ENCODE peak calls at places on chromosomes 1 and 21, in seven cellular contexts. P is GM12865, I is fibroblast of pulmonary artery, B is lung, E is heart left ventricle, J is uterus, C is progenitor cell of endocrine pancreas. Q is an unnamed sample.

GRCh38 chr1:5509664-5510452 is 482.4 kb downstream of the NPHP4 start:
- DNase-seq in P (peak; percentile 52), I (peak; percentile 43), B (peak; percentile 57), E (peak; percentile 38), J (no peak), C (peak; percentile 82), Q (peak; percentile 87)

GRCh38 chr1:168893359-168893791 is 164.4 kb upstream of the DPT start:
- DNase-seq in P (no peak), I (peak; percentile 32), B (no peak), E (peak; percentile 38), J (peak; percentile 68), C (no peak), Q (no peak)

GRCh38 chr1:201014816-201015200 is 8.7 kb downstream of the KIF21B start:
- DNase-seq in P (no peak), I (no peak), B (no peak), E (no peak), J (no peak), C (no peak), Q (peak; percentile 68)

GRCh38 chr1:27526569-27527222 is 36.7 kb upstream of the WASF2 start:
- DNase-seq in P (no peak), I (no peak), B (no peak), E (no peak), J (no peak), C (no peak), Q (peak; percentile 73)

GRCh38 chr21:46021398-46021797 is 39.8 kb downstream of the COL6A1 start:
- DNase-seq in P (no peak), I (no peak), B (peak; percentile 28), E (no peak), J (no peak), C (no peak), Q (no peak)

GRCh38 chr1:109466440-109467300 is at the start of gene SYPL2:
- DNase-seq in P (no peak), I (no peak), B (no peak), E (peak; percentile 83), J (peak; percentile 71), C (peak; percentile 48), Q (peak; percentile 59)

GRCh38 chr1:31831397-31832378 is 15.9 kb upstream of the SPOCD1 start:
- DNase-seq in P (no peak), I (no peak), B (no peak), E (no peak), J (no peak), C (no peak), Q (no peak)

GRCh38 chr21:35476616-35477395 is 427.7 kb upstream of the RUNX1 start:
- DNase-seq in P (no peak), I (peak; percentile 69), B (no peak), E (no peak), J (no peak), C (no peak), Q (no peak)

GRCh38 chr1:232524056-232524455 is 105.9 kb downstream of the SIPA1L2 start:
- DNase-seq in P (no peak), I (peak; percentile 54), B (no peak), E (no peak), J (no peak), C (no peak), Q (no peak)

GRCh38 chr1:206839006-206839560 is 26.3 kb upstream of the IL20 start:
- DNase-seq in P (no peak), I (no peak), B (no peak), E (no peak), J (no peak), C (no peak), Q (no peak)

GRCh38 chr1:7223334-7224080 is 438.3 kb downstream of the CAMTA1 start:
- DNase-seq in P (no peak), I (peak; percentile 6), B (no peak), E (no peak), J (no peak), C (no peak), Q (no peak)

GRCh38 chr1:68808351-68808750 is 311.5 kb upstream of the DEPDC1 start:
- DNase-seq in P (no peak), I (no peak), B (no peak), E (no peak), J (no peak), C (no peak), Q (no peak)

GRCh38 chr1:207565546-207566468 is 69.8 kb downstream of the CR1 start:
- DNase-seq in P (peak; percentile 2), I (peak; percentile 15), B (no peak), E (no peak), J (no peak), C (no peak), Q (no peak)

GRCh38 chr1:172895761-172896160 is 155.0 kb downstream of the TNFSF18 start:
- DNase-seq in P (no peak), I (no peak), B (no peak), E (no peak), J (no peak), C (no peak), Q (no peak)

GRCh38 chr1:224718470-224719053 is 102.4 kb downstream of the CNIH3 start:
- DNase-seq in P (no peak), I (no peak), B (no peak), E (no peak), J (no peak), C (no peak), Q (no peak)

GRCh38 chr1:17233675-17234074 is 15.2 kb upstream of the PADI3 start:
- DNase-seq in P (no peak), I (peak; percentile 78), B (peak; percentile 38), E (peak; percentile 78), J (peak; percentile 22), C (no peak), Q (no peak)

GRCh38 chr21:36640260-36641244 is 58.4 kb upstream of the SIM2 start:
- DNase-seq in P (no peak), I (no peak), B (no peak), E (no peak), J (no peak), C (no peak), Q (no peak)

GRCh38 chr1:54481201-54481884 is 66.7 kb upstream of the ACOT11 start:
- DNase-seq in P (no peak), I (no peak), B (no peak), E (no peak), J (no peak), C (no peak), Q (no peak)

GRCh38 chr1:162028726-162029125 is 5.1 kb upstream of the OLFML2B start:
- DNase-seq in P (peak; percentile 49), I (no peak), B (no peak), E (no peak), J (no peak), C (no peak), Q (no peak)

GRCh38 chr1:15850450-15851079 is 3.1 kb downstream of the SPEN start:
- DNase-seq in P (no peak), I (no peak), B (no peak), E (no peak), J (no peak), C (no peak), Q (no peak)

DNA sequence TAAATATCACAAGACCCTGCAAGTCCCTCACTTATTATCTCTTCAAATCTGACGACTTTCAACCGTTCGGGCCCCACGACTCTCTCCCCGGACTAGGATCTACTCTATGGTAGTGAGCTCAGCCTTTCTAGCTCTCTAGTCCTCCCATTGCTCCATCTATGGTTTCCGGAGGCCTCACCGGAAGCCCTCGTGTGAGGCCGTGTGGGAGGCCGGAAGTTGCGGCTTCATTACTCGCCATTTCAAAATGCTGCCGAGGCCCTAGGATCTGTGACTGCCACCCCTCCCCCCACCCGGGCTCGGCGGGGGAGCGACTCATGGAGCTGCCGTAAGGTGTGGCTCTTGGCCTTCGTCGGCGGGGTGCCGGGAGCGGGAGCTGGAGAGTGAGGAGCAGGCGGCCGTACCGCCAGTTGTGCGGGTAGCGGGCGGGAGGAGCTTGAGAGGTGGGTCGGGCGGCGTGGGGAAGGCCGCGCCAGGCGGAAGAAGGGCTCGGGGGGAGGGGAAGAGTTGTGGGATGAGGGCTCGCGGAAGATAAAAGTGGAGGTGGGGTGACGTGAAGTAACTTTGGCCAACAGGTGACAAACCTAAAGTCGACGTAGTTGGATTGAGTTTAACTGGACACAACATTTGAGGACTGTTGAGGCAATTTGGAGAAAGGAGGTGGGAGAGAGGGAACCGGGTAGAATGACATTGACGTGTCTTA is at the start of gene MDM4:
- DNase-seq in P (peak; percentile 99), I (peak; percentile 98), B (peak; percentile 93), E (peak; percentile 95), J (peak; percentile 91), C (peak; percentile 81), Q (peak; percentile 86)
- TF ChIP-seq CTCF in P (no peak), I (no peak), B (no peak), E (no peak), J (no peak), C (no peak), Q (no peak)

GRCh38 chr1:34547043-34547674 is 207.7 kb upstream of the GJB5 start:
- DNase-seq in P (no peak), I (no peak), B (no peak), E (no peak), J (no peak), C (no peak), Q (no peak)

GRCh38 chr1:34549199-34549598 is 205.6 kb upstream of the GJB5 start:
- DNase-seq in P (peak; percentile 26), I (no peak), B (no peak), E (no peak), J (no peak), C (peak; percentile 27), Q (no peak)
- TF ChIP-seq CTCF in P (peak; percentile 20), I (no peak), B (no peak), E (no peak), J (no peak), C (peak; percentile 55), Q (peak; percentile 33)

DNA sequence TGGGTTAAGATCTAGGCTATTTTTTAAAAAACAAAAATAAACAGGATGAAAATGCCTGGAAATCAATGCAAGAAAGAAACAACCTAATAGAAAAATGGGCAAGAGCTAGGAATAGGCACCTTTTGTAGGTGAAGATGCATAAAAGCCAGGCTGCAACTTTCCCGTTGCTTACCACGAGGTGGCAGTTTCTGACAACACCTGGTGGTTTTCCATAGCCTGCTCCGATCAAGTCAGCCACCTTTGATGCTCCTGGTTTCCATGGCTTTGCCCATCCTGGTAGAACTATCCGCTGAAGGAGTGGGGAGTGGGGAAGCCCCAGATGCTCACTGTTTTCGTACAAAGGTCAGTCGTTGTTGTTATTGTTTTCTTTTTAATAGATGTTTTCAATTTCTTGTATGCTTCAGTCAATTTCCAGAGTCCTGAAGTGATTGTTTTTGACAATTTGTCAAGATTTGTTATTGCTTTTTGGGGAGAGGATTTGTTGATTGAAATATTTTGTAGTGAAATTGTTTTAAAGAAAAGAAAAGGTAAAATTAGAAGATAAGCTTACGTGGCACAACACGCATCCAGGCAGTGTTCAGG is 24.1 kb downstream of the UBE2Q1 start:
- DNase-seq in P (peak; percentile 42), I (peak; percentile 25), B (no peak), E (no peak), J (no peak), C (peak; percentile 46), Q (no peak)
- TF ChIP-seq CTCF in P (peak; percentile 47), I (peak; percentile 48), B (no peak), E (no peak), J (no peak), C (peak; percentile 66), Q (no peak)

DNA sequence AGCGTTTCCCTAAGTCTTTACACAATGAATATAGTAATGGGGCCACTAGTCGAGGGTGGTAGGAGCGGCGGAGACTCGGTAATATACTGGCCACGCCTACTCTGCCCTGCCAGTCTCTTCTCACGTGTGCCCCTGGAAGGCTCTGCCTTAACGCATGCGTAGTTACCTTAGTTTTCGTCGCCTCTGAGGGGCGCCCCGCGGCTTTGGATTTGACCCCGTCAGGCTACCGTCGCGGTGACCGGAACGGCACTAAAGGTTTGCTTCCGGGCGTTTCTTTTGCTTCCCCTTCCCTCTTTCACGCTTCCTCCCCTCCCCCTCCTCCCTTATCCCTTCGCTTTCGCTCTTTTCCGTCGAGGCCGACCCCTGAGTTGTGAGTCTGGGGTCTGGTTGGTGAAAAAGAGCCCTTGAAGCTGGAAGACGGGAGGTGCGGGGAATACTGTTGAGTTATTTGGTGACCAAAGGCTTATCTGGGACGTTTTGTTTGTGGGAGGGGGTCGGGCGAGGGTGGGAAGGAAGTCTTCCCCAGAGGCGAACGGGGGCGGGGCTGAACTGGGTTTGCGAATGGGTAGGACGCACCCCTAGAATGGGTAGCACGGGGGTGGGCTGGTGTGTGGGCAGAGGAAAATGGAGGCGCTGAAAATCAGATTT is at the start of gene SETDB1:
- DNase-seq in P (peak; percentile 99), I (peak; percentile 98), B (peak; percentile 96), E (peak; percentile 96), J (peak; percentile 96), C (peak; percentile 89), Q (peak; percentile 88)
- TF ChIP-seq CTCF in P (peak; percentile 4), I (no peak), B (no peak), E (no peak), J (peak; percentile 29), C (peak; percentile 18), Q (peak; percentile 13)